ENCODE peak calls at places on chromosomes 4 and X, in four cellular contexts. D, Q, U and E are unnamed samples.

GRCh38 chr4:139641218-139641617 is 24.4 kb upstream of the MGST2 start:
- DNase-seq in Q (peak), D (no peak), U (no peak), E (no peak)

GRCh38 chrX:3648084-3648483 is 65.4 kb downstream of the PRKX start:
- DNase-seq in D (no peak), U (no peak), Q (no peak), E (no peak)

GRCh38 chr4:87123241-87123640 is 97.2 kb downstream of the KLHL8 start:
- DNase-seq in U (no peak), Q (no peak), D (no peak), E (no peak)

GRCh38 chrX:28189011-28189410 is 207.8 kb upstream of the DCAF8L1 start:
- DNase-seq in D (no peak), U (no peak), Q (no peak), E (no peak)

GRCh38 chrX:68372665-68373064 is 60.6 kb downstream of the OPHN1 start:
- DNase-seq in Q (no peak), D (no peak), U (no peak), E (no peak)

GRCh38 chr4:24594887-24595286 is 10.5 kb upstream of the DHX15 start:
- DNase-seq in U (no peak), D (no peak), Q (peak), E (no peak)

GRCh38 chr4:67635331-67635730 is 65.6 kb downstream of the UBA6 start:
- DNase-seq in U (no peak), D (no peak), Q (no peak), E (no peak)

GRCh38 chrX:16771483-16772398 is 14.5 kb upstream of the TXLNG start:
- DNase-seq in Q (peak), D (peak), U (no peak), E (peak)

GRCh38 chrX:13923845-13924244 is 105.8 kb downstream of the GEMIN8 start:
- DNase-seq in D (no peak), U (no peak), Q (no peak), E (no peak)

GRCh38 chr4:72567821-72568620 is 1.0 kb downstream of the ADAMTS3 start:
- DNase-seq in D (peak), Q (peak), U (no peak), E (peak)

GRCh38 chrX:16733013-16733412 is 13.6 kb downstream of the SYAP1 start:
- DNase-seq in U (no peak), Q (no peak), D (no peak), E (no peak)

GRCh38 chr4:113003841-113004240 is 45.6 kb upstream of the ANK2 start:
- DNase-seq in U (no peak), Q (no peak), D (no peak), E (no peak)

GRCh38 chr4:10003666-10004065 is 17.6 kb downstream of the SLC2A9 start:
- DNase-seq in U (peak), Q (no peak), D (no peak), E (no peak)

GRCh38 chr4:42364654-42365053 is 32.6 kb upstream of the SHISA3 start:
- DNase-seq in Q (no peak), D (no peak), U (no peak), E (no peak)

GRCh38 chrX:45711231-45711630 is 510.6 kb upstream of the DIPK2B start:
- DNase-seq in U (no peak), D (no peak), Q (no peak), E (no peak)

GRCh38 chr4:15738877-15739276 is 36.0 kb downstream of the BST1 start:
- DNase-seq in Q (no peak), U (no peak), D (no peak), E (no peak)

GRCh38 chr4:78370625-78371372 is 180.8 kb upstream of the ANXA3 start:
- DNase-seq in U (no peak), Q (no peak), D (no peak), E (no peak)

GRCh38 chr4:165738571-165738970 is 134.5 kb upstream of the TLL1 start:
- DNase-seq in U (no peak), D (no peak), Q (no peak), E (no peak)

GRCh38 chr4:38152305-38152704 is 192.1 kb downstream of the PTTG2 start:
- DNase-seq in Q (no peak), U (no peak), D (no peak), E (no peak)
- TF ChIP-seq TARDBP in Q (no peak), U (no peak), D (no peak), E (no peak)

GRCh38 chrX:149948001-149948400 is 9.7 kb upstream of the EOLA2 start:
- DNase-seq in U (no peak), D (no peak), Q (no peak), E (no peak)
- TF ChIP-seq FOXM1 in U (no peak), D (no peak), Q (no peak), E (no peak)

GRCh38 chr4:7675612-7676320 is 241.0 kb upstream of the PSAPL1 start:
- DNase-seq in Q (no peak), U (no peak), D (no peak), E (no peak)
- TF ChIP-seq TARDBP in Q (no peak), U (no peak), D (no peak), E (no peak)

GRCh38 chr4:16785800-16786527 is 112.5 kb downstream of the LDB2 start:
- DNase-seq in Q (no peak), U (no peak), D (no peak), E (no peak)
- TF ChIP-seq FOXM1 in Q (no peak), U (no peak), D (no peak), E (no peak)

DNA sequence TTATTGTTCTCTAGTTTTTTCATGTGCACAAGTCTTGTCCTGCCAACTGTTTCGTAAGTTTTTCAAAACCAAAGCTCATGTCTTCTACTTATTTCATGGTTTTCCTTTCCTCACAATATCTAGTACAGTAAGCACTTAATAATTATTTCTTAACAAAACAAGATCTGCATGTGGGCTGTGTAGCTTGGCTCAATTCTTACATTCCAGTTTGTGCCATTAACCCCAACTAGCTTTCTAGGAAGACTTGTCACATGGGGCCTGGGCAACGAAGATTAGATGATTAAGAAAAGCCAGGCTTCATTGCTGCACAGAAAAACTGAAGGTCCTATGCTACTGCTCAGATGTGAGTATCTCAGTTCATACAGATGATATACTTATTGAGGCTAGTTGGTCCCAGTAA is 155.3 kb upstream of the TEX13A start:
- DNase-seq in D (no peak), U (no peak), Q (no peak), E (no peak)
- TF ChIP-seq TARDBP in D (no peak), U (no peak), Q (no peak), E (no peak)

GRCh38 chr4:41209187-41209586 is 5.2 kb downstream of the APBB2 start:
- DNase-seq in Q (no peak), D (no peak), U (no peak), E (peak)
- TF ChIP-seq FOXM1 in Q (no peak), D (no peak), U (no peak), E (no peak)

DNA sequence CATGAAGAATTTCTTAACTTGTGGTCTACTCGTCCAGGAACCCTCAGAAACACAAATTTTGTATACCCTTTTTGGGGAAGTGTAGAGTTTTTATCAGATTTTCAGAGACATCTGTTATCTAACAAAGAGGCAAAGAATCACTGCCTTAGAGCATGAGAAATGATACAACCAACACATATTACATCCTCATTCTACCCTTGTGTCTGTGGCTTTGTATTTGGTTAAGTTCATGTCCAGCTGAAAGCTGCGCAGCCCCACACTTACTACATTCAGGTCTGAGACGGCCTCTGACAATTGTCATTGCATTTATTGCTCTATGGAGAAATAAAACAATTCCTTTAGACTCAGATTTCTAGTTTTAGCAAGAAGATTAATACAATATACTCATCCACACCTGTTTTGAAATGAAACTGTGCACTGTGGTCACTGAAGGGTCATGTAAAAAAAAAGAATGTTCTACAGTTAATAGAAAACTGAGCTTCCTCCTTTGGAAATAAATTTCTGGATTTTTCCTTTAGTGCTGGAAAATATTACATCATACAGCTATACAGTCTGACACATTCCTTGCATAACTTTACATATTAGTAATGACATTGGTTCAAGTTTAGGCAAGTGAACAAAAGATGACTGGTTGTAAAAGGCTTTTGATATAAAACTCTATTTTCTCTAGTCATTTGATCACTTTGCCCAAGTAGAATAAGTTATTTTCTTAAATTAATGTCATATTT is 39.8 kb downstream of the GLRB start:
- DNase-seq in Q (no peak), U (no peak), D (no peak), E (no peak)
- TF ChIP-seq TARDBP in Q (no peak), U (no peak), D (no peak), E (no peak)

DNA sequence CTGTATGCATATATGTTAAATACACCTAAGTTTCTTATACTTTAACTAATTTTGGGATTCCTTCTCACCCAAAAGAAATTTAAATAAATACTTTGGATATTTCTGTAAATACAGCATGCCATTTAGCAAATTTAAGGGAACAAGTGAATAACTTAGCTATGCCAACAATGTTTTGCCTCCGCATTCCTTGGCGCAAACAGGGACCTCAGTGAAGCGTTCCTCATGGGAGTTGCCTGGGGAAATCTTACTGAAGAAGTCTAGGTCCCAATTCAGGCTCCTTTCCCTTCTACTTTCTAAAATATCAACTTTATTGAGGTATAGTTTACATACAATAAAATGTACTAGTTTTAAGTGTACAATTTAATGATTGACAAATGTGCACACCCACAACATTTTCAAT is 25.0 kb downstream of the COL4A5 start:
- DNase-seq in D (no peak), Q (no peak), U (no peak), E (no peak)
- TF ChIP-seq FOXM1 in D (no peak), Q (no peak), U (no peak), E (no peak)

GRCh38 chr4:6727943-6728250 is 11.9 kb downstream of the BLOC1S4 start:
- DNase-seq in D (no peak), U (no peak), Q (no peak), E (no peak)
- TF ChIP-seq TARDBP in D (no peak), U (no peak), Q (no peak), E (no peak)